ENCODE peak calls at places on chromosomes 2 and 18, in nine cellular contexts. One of them, this sample, is unnamed.

GRCh38 chr2:175175896-175176295 is 5.6 kb downstream of the ATP5MC3 start:
- DNase-seq in breast epithelium: no peak
- DNase-seq in T-helper 1 cell: no peak
- DNase-seq in psoas muscle: no peak
- DNase-seq in iPS-NIHi11: no peak
- DNase-seq in activated effector memory CD4-positive, alpha-beta T cell treated with anti-CD3 and anti-CD28 coated beads, Interleukin-2, amount 50 U/mL, for 16 hours: no peak
- DNase-seq in T-helper 9 cell: no peak
- DNase-seq in upper lobe of right lung: no peak
- DNase-seq in activated naive CD4-positive, alpha-beta T cell treated with Interleukin-2 at 50 U/mL for 16 hours: no peak
- DNase-seq in this sample: no peak

GRCh38 chr2:134774786-134775641 is 56.2 kb upstream of the TMEM163 start:
- DNase-seq in psoas muscle: no peak
- DNase-seq in upper lobe of right lung: no peak
- DNase-seq in activated naive CD4-positive, alpha-beta T cell treated with Interleukin-2 at 50 U/mL for 16 hours: no peak
- DNase-seq in T-helper 1 cell: no peak
- DNase-seq in iPS-NIHi11: no peak
- DNase-seq in breast epithelium: no peak
- DNase-seq in T-helper 9 cell: no peak
- DNase-seq in activated effector memory CD4-positive, alpha-beta T cell treated with anti-CD3 and anti-CD28 coated beads, Interleukin-2, amount 50 U/mL, for 16 hours: no peak
- DNase-seq in this sample: peak

GRCh38 chr2:11616851-11617415 is 53.1 kb downstream of the NTSR2 start:
- DNase-seq in activated naive CD4-positive, alpha-beta T cell treated with Interleukin-2 at 50 U/mL for 16 hours: no peak
- DNase-seq in T-helper 1 cell: no peak
- DNase-seq in iPS-NIHi11: no peak
- DNase-seq in upper lobe of right lung: no peak
- DNase-seq in psoas muscle: no peak
- DNase-seq in activated effector memory CD4-positive, alpha-beta T cell treated with anti-CD3 and anti-CD28 coated beads, Interleukin-2, amount 50 U/mL, for 16 hours: no peak
- DNase-seq in T-helper 9 cell: no peak
- DNase-seq in breast epithelium: no peak
- DNase-seq in this sample: no peak

GRCh38 chr2:16624419-16624745 is 41.3 kb downstream of the CYRIA start:
- DNase-seq in T-helper 9 cell: no peak
- DNase-seq in activated effector memory CD4-positive, alpha-beta T cell treated with anti-CD3 and anti-CD28 coated beads, Interleukin-2, amount 50 U/mL, for 16 hours: no peak
- DNase-seq in T-helper 1 cell: no peak
- DNase-seq in upper lobe of right lung: no peak
- DNase-seq in activated naive CD4-positive, alpha-beta T cell treated with Interleukin-2 at 50 U/mL for 16 hours: no peak
- DNase-seq in psoas muscle: no peak
- DNase-seq in breast epithelium: no peak
- DNase-seq in iPS-NIHi11: no peak
- DNase-seq in this sample: no peak

GRCh38 chr2:36965751-36966369 is 476 bp downstream of the STRN start:
- DNase-seq in T-helper 9 cell: peak
- DNase-seq in iPS-NIHi11: peak
- DNase-seq in activated effector memory CD4-positive, alpha-beta T cell treated with anti-CD3 and anti-CD28 coated beads, Interleukin-2, amount 50 U/mL, for 16 hours: peak
- DNase-seq in psoas muscle: no peak
- DNase-seq in T-helper 1 cell: peak
- DNase-seq in activated naive CD4-positive, alpha-beta T cell treated with Interleukin-2 at 50 U/mL for 16 hours: peak
- DNase-seq in breast epithelium: peak
- DNase-seq in upper lobe of right lung: peak
- DNase-seq in this sample: no peak

GRCh38 chr2:42770288-42771131 is 6.6 kb upstream of the OXER1 start:
- DNase-seq in activated naive CD4-positive, alpha-beta T cell treated with Interleukin-2 at 50 U/mL for 16 hours: no peak
- DNase-seq in psoas muscle: no peak
- DNase-seq in iPS-NIHi11: peak
- DNase-seq in activated effector memory CD4-positive, alpha-beta T cell treated with anti-CD3 and anti-CD28 coated beads, Interleukin-2, amount 50 U/mL, for 16 hours: no peak
- DNase-seq in T-helper 9 cell: no peak
- DNase-seq in breast epithelium: no peak
- DNase-seq in T-helper 1 cell: no peak
- DNase-seq in upper lobe of right lung: no peak
- DNase-seq in this sample: peak

GRCh38 chr2:152613235-152613634 is 104.0 kb downstream of the PRPF40A start:
- DNase-seq in T-helper 9 cell: no peak
- DNase-seq in iPS-NIHi11: no peak
- DNase-seq in T-helper 1 cell: no peak
- DNase-seq in upper lobe of right lung: no peak
- DNase-seq in psoas muscle: no peak
- DNase-seq in activated effector memory CD4-positive, alpha-beta T cell treated with anti-CD3 and anti-CD28 coated beads, Interleukin-2, amount 50 U/mL, for 16 hours: no peak
- DNase-seq in breast epithelium: no peak
- DNase-seq in activated naive CD4-positive, alpha-beta T cell treated with Interleukin-2 at 50 U/mL for 16 hours: no peak
- DNase-seq in this sample: no peak

GRCh38 chr18:46158498-46158897 is 54.3 kb downstream of the HAUS1 start:
- DNase-seq in activated effector memory CD4-positive, alpha-beta T cell treated with anti-CD3 and anti-CD28 coated beads, Interleukin-2, amount 50 U/mL, for 16 hours: no peak
- DNase-seq in psoas muscle: no peak
- DNase-seq in activated naive CD4-positive, alpha-beta T cell treated with Interleukin-2 at 50 U/mL for 16 hours: no peak
- DNase-seq in upper lobe of right lung: no peak
- DNase-seq in breast epithelium: no peak
- DNase-seq in T-helper 9 cell: no peak
- DNase-seq in T-helper 1 cell: no peak
- DNase-seq in iPS-NIHi11: no peak
- DNase-seq in this sample: no peak

GRCh38 chr2:15906778-15907177 is 33.6 kb upstream of the MYCN start:
- DNase-seq in activated naive CD4-positive, alpha-beta T cell treated with Interleukin-2 at 50 U/mL for 16 hours: no peak
- DNase-seq in psoas muscle: no peak
- DNase-seq in iPS-NIHi11: no peak
- DNase-seq in activated effector memory CD4-positive, alpha-beta T cell treated with anti-CD3 and anti-CD28 coated beads, Interleukin-2, amount 50 U/mL, for 16 hours: no peak
- DNase-seq in T-helper 1 cell: no peak
- DNase-seq in breast epithelium: no peak
- DNase-seq in upper lobe of right lung: no peak
- DNase-seq in T-helper 9 cell: no peak
- DNase-seq in this sample: no peak

GRCh38 chr2:23669413-23670244 is 257.3 kb downstream of the ATAD2B start:
- DNase-seq in activated naive CD4-positive, alpha-beta T cell treated with Interleukin-2 at 50 U/mL for 16 hours: no peak
- DNase-seq in T-helper 9 cell: no peak
- DNase-seq in activated effector memory CD4-positive, alpha-beta T cell treated with anti-CD3 and anti-CD28 coated beads, Interleukin-2, amount 50 U/mL, for 16 hours: no peak
- DNase-seq in T-helper 1 cell: no peak
- DNase-seq in psoas muscle: peak
- DNase-seq in upper lobe of right lung: peak
- DNase-seq in iPS-NIHi11: no peak
- DNase-seq in breast epithelium: peak
- DNase-seq in this sample: no peak

GRCh38 chr2:223995569-223995968 is 38.3 kb downstream of the MRPL44 start:
- DNase-seq in iPS-NIHi11: no peak
- DNase-seq in activated effector memory CD4-positive, alpha-beta T cell treated with anti-CD3 and anti-CD28 coated beads, Interleukin-2, amount 50 U/mL, for 16 hours: no peak
- DNase-seq in breast epithelium: no peak
- DNase-seq in T-helper 9 cell: no peak
- DNase-seq in activated naive CD4-positive, alpha-beta T cell treated with Interleukin-2 at 50 U/mL for 16 hours: no peak
- DNase-seq in T-helper 1 cell: no peak
- DNase-seq in upper lobe of right lung: no peak
- DNase-seq in psoas muscle: no peak
- DNase-seq in this sample: peak

GRCh38 chr18:22387364-22387763 is 30.4 kb downstream of the CTAGE1 start:
- DNase-seq in iPS-NIHi11: no peak
- DNase-seq in T-helper 1 cell: no peak
- DNase-seq in breast epithelium: no peak
- DNase-seq in upper lobe of right lung: no peak
- DNase-seq in psoas muscle: no peak
- DNase-seq in activated effector memory CD4-positive, alpha-beta T cell treated with anti-CD3 and anti-CD28 coated beads, Interleukin-2, amount 50 U/mL, for 16 hours: no peak
- DNase-seq in T-helper 9 cell: no peak
- DNase-seq in activated naive CD4-positive, alpha-beta T cell treated with Interleukin-2 at 50 U/mL for 16 hours: no peak
- DNase-seq in this sample: no peak

GRCh38 chr2:30692829-30693265 is 114.4 kb downstream of the CAPN13 start:
- DNase-seq in activated effector memory CD4-positive, alpha-beta T cell treated with anti-CD3 and anti-CD28 coated beads, Interleukin-2, amount 50 U/mL, for 16 hours: no peak
- DNase-seq in iPS-NIHi11: no peak
- DNase-seq in psoas muscle: no peak
- DNase-seq in activated naive CD4-positive, alpha-beta T cell treated with Interleukin-2 at 50 U/mL for 16 hours: no peak
- DNase-seq in T-helper 1 cell: no peak
- DNase-seq in T-helper 9 cell: no peak
- DNase-seq in breast epithelium: no peak
- DNase-seq in upper lobe of right lung: no peak
- DNase-seq in this sample: no peak

GRCh38 chr2:25301453-25302352 is 40.0 kb downstream of the DNMT3A start:
- DNase-seq in activated effector memory CD4-positive, alpha-beta T cell treated with anti-CD3 and anti-CD28 coated beads, Interleukin-2, amount 50 U/mL, for 16 hours: peak
- DNase-seq in activated naive CD4-positive, alpha-beta T cell treated with Interleukin-2 at 50 U/mL for 16 hours: peak
- DNase-seq in upper lobe of right lung: no peak
- DNase-seq in psoas muscle: no peak
- DNase-seq in iPS-NIHi11: no peak
- DNase-seq in breast epithelium: no peak
- DNase-seq in T-helper 9 cell: peak
- DNase-seq in T-helper 1 cell: no peak
- DNase-seq in this sample: peak

This sample was measured in HCT116.